ENCODE peak calls at places on chromosomes 7 and 10, in eight cellular contexts. One of them, this sample, is unnamed.

GRCh38 chr7:29987821-29988317 is 1.7 kb downstream of the SCRN1 start:
- DNase-seq in cardiac muscle cell: no peak
- DNase-seq in AG04450: peak
- DNase-seq in A549: peak
- DNase-seq in MM.1S: no peak
- DNase-seq in transverse colon: no peak
- DNase-seq in AG09309: peak
- DNase-seq in tibial artery: no peak
- DNase-seq in this sample: peak

GRCh38 chr10:111087968-111088505 is 11.2 kb downstream of the ADRA2A start:
- DNase-seq in cardiac muscle cell: no peak
- DNase-seq in AG09309: no peak
- DNase-seq in tibial artery: no peak
- DNase-seq in AG04450: no peak
- DNase-seq in transverse colon: no peak
- DNase-seq in A549: no peak
- DNase-seq in MM.1S: no peak
- DNase-seq in this sample: no peak

GRCh38 chr7:75623390-75624133 is 115.2 kb downstream of the HIP1 start:
- DNase-seq in A549: no peak
- DNase-seq in AG04450: no peak
- DNase-seq in cardiac muscle cell: peak
- DNase-seq in transverse colon: no peak
- DNase-seq in MM.1S: no peak
- DNase-seq in AG09309: no peak
- DNase-seq in tibial artery: no peak
- DNase-seq in this sample: no peak

GRCh38 chr7:96921771-96922170 is 83.6 kb upstream of the DLX6 start:
- DNase-seq in AG09309: no peak
- DNase-seq in transverse colon: no peak
- DNase-seq in cardiac muscle cell: no peak
- DNase-seq in tibial artery: no peak
- DNase-seq in AG04450: no peak
- DNase-seq in MM.1S: no peak
- DNase-seq in A549: no peak
- DNase-seq in this sample: no peak

GRCh38 chr10:126013489-126014281 is 117.3 kb downstream of the FANK1 start:
- DNase-seq in tibial artery: no peak
- DNase-seq in cardiac muscle cell: peak
- DNase-seq in MM.1S: no peak
- DNase-seq in AG04450: peak
- DNase-seq in transverse colon: no peak
- DNase-seq in AG09309: peak
- DNase-seq in A549: peak
- DNase-seq in this sample: peak

GRCh38 chr10:60281331-60281730 is 108.3 kb downstream of the ANK3 start:
- DNase-seq in tibial artery: no peak
- DNase-seq in MM.1S: no peak
- DNase-seq in transverse colon: no peak
- DNase-seq in A549: no peak
- DNase-seq in cardiac muscle cell: no peak
- DNase-seq in AG04450: no peak
- DNase-seq in AG09309: no peak
- DNase-seq in this sample: no peak

GRCh38 chr7:36387437-36388345 is 2.0 kb upstream of the ANLN start:
- DNase-seq in A549: peak
- DNase-seq in cardiac muscle cell: no peak
- DNase-seq in AG09309: no peak
- DNase-seq in tibial artery: no peak
- DNase-seq in transverse colon: no peak
- DNase-seq in MM.1S: no peak
- DNase-seq in AG04450: no peak
- DNase-seq in this sample: peak

GRCh38 chr7:107002131-107002803 is 42.2 kb upstream of the PRKAR2B start:
- DNase-seq in MM.1S: no peak
- DNase-seq in AG04450: no peak
- DNase-seq in AG09309: no peak
- DNase-seq in tibial artery: no peak
- DNase-seq in A549: no peak
- DNase-seq in transverse colon: no peak
- DNase-seq in cardiac muscle cell: no peak
- DNase-seq in this sample: no peak

GRCh38 chr7:108127461-108127860 is 2.7 kb downstream of the LAMB4 start:
- DNase-seq in MM.1S: no peak
- DNase-seq in transverse colon: no peak
- DNase-seq in AG04450: no peak
- DNase-seq in tibial artery: no peak
- DNase-seq in AG09309: no peak
- DNase-seq in A549: no peak
- DNase-seq in cardiac muscle cell: no peak
- DNase-seq in this sample: no peak

GRCh38 chr7:69246758-69247157 is 351.5 kb upstream of the AUTS2 start:
- DNase-seq in AG09309: no peak
- DNase-seq in tibial artery: peak
- DNase-seq in MM.1S: no peak
- DNase-seq in AG04450: no peak
- DNase-seq in A549: no peak
- DNase-seq in cardiac muscle cell: no peak
- DNase-seq in transverse colon: peak
- DNase-seq in this sample: no peak

GRCh38 chr7:55250313-55250712 is 114.8 kb upstream of the LANCL2 start:
- DNase-seq in A549: peak
- DNase-seq in AG04450: no peak
- DNase-seq in AG09309: no peak
- DNase-seq in MM.1S: no peak
- DNase-seq in tibial artery: no peak
- DNase-seq in cardiac muscle cell: peak
- DNase-seq in transverse colon: peak
- DNase-seq in this sample: peak

GRCh38 chr10:122328676-122329075 is 45.8 kb upstream of the PLEKHA1 start:
- DNase-seq in cardiac muscle cell: no peak
- DNase-seq in AG04450: no peak
- DNase-seq in MM.1S: no peak
- DNase-seq in A549: no peak
- DNase-seq in transverse colon: no peak
- DNase-seq in AG09309: no peak
- DNase-seq in tibial artery: no peak
- DNase-seq in this sample: no peak

GRCh38 chr7:139118234-139118802 is 8.8 kb upstream of the ZC3HAV1 start:
- DNase-seq in cardiac muscle cell: no peak
- DNase-seq in A549: peak
- DNase-seq in MM.1S: no peak
- DNase-seq in AG09309: no peak
- DNase-seq in AG04450: no peak
- DNase-seq in transverse colon: no peak
- DNase-seq in tibial artery: no peak
- DNase-seq in this sample: peak

GRCh38 chr7:20438248-20438647 is 107.5 kb downstream of the ITGB8 start:
- DNase-seq in cardiac muscle cell: no peak
- DNase-seq in MM.1S: no peak
- DNase-seq in transverse colon: no peak
- DNase-seq in tibial artery: no peak
- DNase-seq in AG04450: no peak
- DNase-seq in AG09309: no peak
- DNase-seq in A549: no peak
- DNase-seq in this sample: peak

GRCh38 chr7:77954773-77955562 is 156.4 kb downstream of the PHTF2 start:
- DNase-seq in AG09309: no peak
- DNase-seq in tibial artery: no peak
- DNase-seq in cardiac muscle cell: no peak
- DNase-seq in transverse colon: no peak
- DNase-seq in AG04450: peak
- DNase-seq in MM.1S: no peak
- DNase-seq in A549: no peak
- DNase-seq in this sample: no peak

GRCh38 chr7:158973941-158974785 is 117.8 kb downstream of the DYNC2I1 start:
- DNase-seq in transverse colon: no peak
- DNase-seq in AG04450: no peak
- DNase-seq in MM.1S: no peak
- DNase-seq in cardiac muscle cell: no peak
- DNase-seq in AG09309: no peak
- DNase-seq in tibial artery: no peak
- DNase-seq in A549: no peak
- DNase-seq in this sample: no peak
- TF ChIP-seq CTCF in transverse colon: no peak
- TF ChIP-seq CTCF in AG04450: no peak
- TF ChIP-seq CTCF in MM.1S: no peak
- TF ChIP-seq CTCF in cardiac muscle cell: no peak
- TF ChIP-seq CTCF in AG09309: no peak
- TF ChIP-seq CTCF in tibial artery: no peak
- TF ChIP-seq CTCF in A549: no peak
- TF ChIP-seq CTCF in this sample: no peak

GRCh38 chr7:133051066-133051465 is 30.8 kb downstream of the CHCHD3 start:
- DNase-seq in cardiac muscle cell: peak
- DNase-seq in MM.1S: peak
- DNase-seq in A549: peak
- DNase-seq in AG09309: no peak
- DNase-seq in tibial artery: peak
- DNase-seq in transverse colon: no peak
- DNase-seq in AG04450: peak
- DNase-seq in this sample: no peak
- TF ChIP-seq CTCF in cardiac muscle cell: peak
- TF ChIP-seq CTCF in MM.1S: peak
- TF ChIP-seq CTCF in A549: no peak
- TF ChIP-seq CTCF in AG09309: peak
- TF ChIP-seq CTCF in tibial artery: peak
- TF ChIP-seq CTCF in transverse colon: no peak
- TF ChIP-seq CTCF in AG04450: peak
- TF ChIP-seq CTCF in this sample: no peak

GRCh38 chr10:25678666-25679065 is 255.4 kb upstream of the MYO3A start:
- DNase-seq in transverse colon: no peak
- DNase-seq in tibial artery: no peak
- DNase-seq in cardiac muscle cell: no peak
- DNase-seq in MM.1S: no peak
- DNase-seq in A549: no peak
- DNase-seq in AG09309: no peak
- DNase-seq in AG04450: no peak
- DNase-seq in this sample: no peak

GRCh38 chr10:25683291-25683690 is 250.7 kb upstream of the MYO3A start:
- DNase-seq in AG09309: no peak
- DNase-seq in A549: no peak
- DNase-seq in tibial artery: no peak
- DNase-seq in cardiac muscle cell: no peak
- DNase-seq in MM.1S: no peak
- DNase-seq in AG04450: no peak
- DNase-seq in transverse colon: no peak
- DNase-seq in this sample: no peak

GRCh38 chr10:25678220-25678619 is 255.8 kb upstream of the MYO3A start:
- DNase-seq in AG04450: no peak
- DNase-seq in tibial artery: no peak
- DNase-seq in AG09309: no peak
- DNase-seq in MM.1S: no peak
- DNase-seq in cardiac muscle cell: no peak
- DNase-seq in transverse colon: no peak
- DNase-seq in A549: no peak
- DNase-seq in this sample: no peak

DNA sequence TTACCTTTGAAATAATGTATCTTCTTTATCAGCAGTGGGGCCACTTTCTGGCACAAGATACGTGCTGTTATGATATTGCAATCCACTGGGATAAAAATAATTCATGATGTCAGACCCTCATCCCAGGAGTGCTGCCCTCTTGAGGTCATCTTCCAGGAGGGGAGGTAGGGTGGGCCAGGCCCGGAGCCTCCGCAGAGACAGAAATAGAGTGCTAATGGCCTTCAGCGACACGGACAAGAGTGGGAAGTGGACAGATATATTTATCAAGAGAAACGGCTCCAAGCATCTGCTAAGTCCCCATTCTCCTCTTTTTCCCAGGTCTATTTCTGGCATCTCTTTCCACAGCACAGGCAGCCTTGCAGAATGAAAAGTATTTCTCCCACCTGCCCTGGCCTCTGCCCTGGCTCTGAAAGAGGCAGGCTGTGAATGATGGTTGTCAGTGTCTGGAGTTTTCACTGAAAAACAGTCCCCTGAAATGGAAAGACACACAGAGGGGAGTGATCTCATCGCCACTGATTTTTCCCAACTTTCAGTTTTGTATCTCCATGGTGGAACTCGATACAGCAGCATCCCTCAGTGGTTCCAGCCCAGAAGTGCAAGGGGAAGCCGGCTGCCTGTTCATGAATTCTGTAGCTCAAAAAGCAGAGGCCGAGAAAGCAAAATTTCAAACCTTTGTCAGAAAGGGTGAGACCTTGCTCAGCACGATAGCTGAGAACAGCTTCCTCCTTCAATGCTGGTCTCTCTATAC is 251.7 kb upstream of the MYO3A start:
- DNase-seq in transverse colon: no peak
- DNase-seq in cardiac muscle cell: peak
- DNase-seq in tibial artery: no peak
- DNase-seq in MM.1S: no peak
- DNase-seq in A549: peak
- DNase-seq in AG04450: no peak
- DNase-seq in AG09309: no peak
- DNase-seq in this sample: peak
- TF ChIP-seq CTCF in transverse colon: no peak
- TF ChIP-seq CTCF in cardiac muscle cell: peak
- TF ChIP-seq CTCF in tibial artery: no peak
- TF ChIP-seq CTCF in MM.1S: no peak
- TF ChIP-seq CTCF in A549: peak
- TF ChIP-seq CTCF in AG04450: peak
- TF ChIP-seq CTCF in AG09309: no peak
- TF ChIP-seq CTCF in this sample: no peak

GRCh38 chr10:89693176-89693575 is 8.2 kb upstream of the KIF20B start:
- DNase-seq in cardiac muscle cell: no peak
- DNase-seq in AG04450: no peak
- DNase-seq in AG09309: no peak
- DNase-seq in A549: no peak
- DNase-seq in MM.1S: no peak
- DNase-seq in tibial artery: no peak
- DNase-seq in transverse colon: no peak
- DNase-seq in this sample: no peak

GRCh38 chr10:89699581-89700064 is 1.8 kb upstream of the KIF20B start:
- DNase-seq in A549: no peak
- DNase-seq in AG04450: no peak
- DNase-seq in MM.1S: no peak
- DNase-seq in cardiac muscle cell: no peak
- DNase-seq in transverse colon: no peak
- DNase-seq in tibial artery: no peak
- DNase-seq in AG09309: no peak
- DNase-seq in this sample: no peak

GRCh38 chr10:89692416-89692815 is 9.0 kb upstream of the KIF20B start:
- DNase-seq in AG09309: no peak
- DNase-seq in cardiac muscle cell: no peak
- DNase-seq in A549: no peak
- DNase-seq in transverse colon: no peak
- DNase-seq in AG04450: no peak
- DNase-seq in tibial artery: no peak
- DNase-seq in MM.1S: no peak
- DNase-seq in this sample: no peak

GRCh38 chr10:89697946-89698345 is 3.4 kb upstream of the KIF20B start:
- DNase-seq in tibial artery: no peak
- DNase-seq in A549: no peak
- DNase-seq in AG09309: no peak
- DNase-seq in AG04450: no peak
- DNase-seq in transverse colon: no peak
- DNase-seq in MM.1S: no peak
- DNase-seq in cardiac muscle cell: no peak
- DNase-seq in this sample: no peak

DNA sequence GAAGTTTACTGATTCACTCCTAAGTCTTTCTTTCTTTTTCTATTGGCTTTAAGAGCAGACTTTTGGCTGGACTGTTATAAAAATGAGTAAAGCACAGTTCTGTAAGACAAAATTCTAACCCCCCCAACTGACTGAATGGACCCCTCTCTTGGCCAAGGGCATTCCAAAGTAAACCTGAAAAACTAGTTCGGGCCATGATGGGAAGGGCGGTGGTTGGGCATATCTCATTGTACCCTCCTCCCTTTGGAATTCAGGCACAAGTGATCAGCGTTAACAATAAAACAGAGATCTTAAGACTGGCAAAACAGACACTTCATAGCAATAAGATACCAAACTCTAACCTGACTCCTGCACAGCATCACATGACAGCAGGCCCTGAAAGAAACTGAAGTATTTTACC is 6.1 kb upstream of the KIF20B start:
- DNase-seq in tibial artery: no peak
- DNase-seq in cardiac muscle cell: no peak
- DNase-seq in A549: no peak
- DNase-seq in AG04450: no peak
- DNase-seq in MM.1S: no peak
- DNase-seq in AG09309: no peak
- DNase-seq in transverse colon: no peak
- DNase-seq in this sample: no peak
- TF ChIP-seq CTCF in tibial artery: no peak
- TF ChIP-seq CTCF in cardiac muscle cell: no peak
- TF ChIP-seq CTCF in A549: no peak
- TF ChIP-seq CTCF in AG04450: no peak
- TF ChIP-seq CTCF in MM.1S: no peak
- TF ChIP-seq CTCF in AG09309: no peak
- TF ChIP-seq CTCF in transverse colon: no peak
- TF ChIP-seq CTCF in this sample: no peak